ENCODE peak calls at places on chromosome 6, in eight cellular contexts. A, T, L, C, S, X, F and V are unnamed samples.

GRCh38 chr6:135503703-135504475 is 6.3 kb upstream of the AHI1 start:
- DNase-seq in A (no peak), T (no peak), L (no peak), C (no peak), S (no peak), X (peak), F (no peak), V (no peak)

GRCh38 chr6:5942591-5942990 is 64.1 kb downstream of the NRN1 start:
- DNase-seq in A (no peak), T (no peak), L (no peak), C (no peak), S (no peak), X (no peak), F (no peak), V (no peak)

GRCh38 chr6:24908555-24908954 is 27.2 kb downstream of the RIPOR2 start:
- DNase-seq in A (no peak), T (no peak), L (no peak), C (no peak), S (no peak), X (no peak), F (no peak), V (no peak)

GRCh38 chr6:126537437-126537836 is 197.5 kb downstream of the CENPW start:
- DNase-seq in A (no peak), T (no peak), L (no peak), C (no peak), S (no peak), X (no peak), F (no peak), V (no peak)

GRCh38 chr6:43180985-43181384 is 1.0 kb upstream of the CUL9 start:
- DNase-seq in A (no peak), T (no peak), L (no peak), C (no peak), S (no peak), X (peak), F (no peak), V (no peak)

GRCh38 chr6:24549674-24550418 is 55.1 kb downstream of the ALDH5A1 start:
- DNase-seq in A (no peak), T (no peak), L (no peak), C (no peak), S (no peak), X (no peak), F (no peak), V (no peak)

GRCh38 chr6:132931937-132932336 is 117.6 kb downstream of the RPS12 start:
- DNase-seq in A (no peak), T (no peak), L (no peak), C (no peak), S (no peak), X (peak), F (no peak), V (no peak)

GRCh38 chr6:118869350-118869749 is 24.6 kb upstream of the ASF1A start:
- DNase-seq in A (no peak), T (no peak), L (no peak), C (no peak), S (no peak), X (no peak), F (no peak), V (no peak)

GRCh38 chr6:89388846-89389245 is 23.2 kb downstream of the RRAGD start:
- DNase-seq in A (no peak), T (no peak), L (no peak), C (no peak), S (no peak), X (no peak), F (no peak), V (no peak)

GRCh38 chr6:17057322-17057721 is 44.5 kb upstream of the STMND1 start:
- DNase-seq in A (no peak), T (no peak), L (no peak), C (no peak), S (no peak), X (no peak), F (no peak), V (no peak)

GRCh38 chr6:74409447-74409846 is 713.4 kb downstream of the CD109 start:
- DNase-seq in A (no peak), T (no peak), L (no peak), C (peak), S (no peak), X (peak), F (peak), V (no peak)

GRCh38 chr6:68638225-68638900 is 3.3 kb downstream of the ADGRB3 start:
- DNase-seq in A (peak), T (peak), L (no peak), C (no peak), S (peak), X (peak), F (no peak), V (no peak)

GRCh38 chr6:41599015-41599835 is 39.0 kb upstream of the MDFI start:
- DNase-seq in A (no peak), T (peak), L (no peak), C (no peak), S (peak), X (peak), F (no peak), V (no peak)

GRCh38 chr6:32970413-32971244 is 2.2 kb downstream of the BRD2 start:
- DNase-seq in A (peak), T (peak), L (peak), C (no peak), S (peak), X (peak), F (peak), V (peak)

GRCh38 chr6:101397199-101397598 is 3.7 kb downstream of the GRIK2 start:
- DNase-seq in A (no peak), T (no peak), L (no peak), C (no peak), S (no peak), X (peak), F (no peak), V (no peak)

GRCh38 chr6:170207586-170207985 is 83.3 kb downstream of the DLL1 start:
- DNase-seq in A (no peak), T (peak), L (no peak), C (no peak), S (no peak), X (no peak), F (no peak), V (peak)

DNA sequence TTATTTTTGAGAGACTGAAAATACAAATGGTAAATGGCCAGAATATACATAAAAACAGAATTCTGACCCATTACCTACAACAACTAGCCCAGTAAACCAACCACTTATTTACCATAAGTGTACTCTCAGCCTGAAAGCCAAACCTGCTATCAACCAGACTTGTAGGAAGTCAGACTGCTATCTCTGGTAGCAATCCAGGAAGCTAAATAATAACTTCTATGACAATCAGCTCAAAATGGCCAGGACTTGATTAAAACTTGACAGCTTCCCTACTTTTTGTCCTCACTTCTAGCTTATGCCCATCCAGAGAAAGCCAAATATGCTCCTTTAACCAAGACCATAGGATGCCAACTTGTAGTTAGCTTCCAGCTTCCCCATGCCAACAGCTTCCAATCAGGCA is 4.7 kb upstream of the WTAP start:
- DNase-seq in A (no peak), T (no peak), L (no peak), C (no peak), S (no peak), X (no peak), F (no peak), V (no peak)
- TF ChIP-seq POLR2AphosphoS5 in A (no peak), T (no peak), L (no peak), C (no peak), S (no peak), X (no peak), F (no peak), V (no peak)

GRCh38 chr6:112929661-112930060 is 582.5 kb downstream of the RFPL4B start:
- DNase-seq in A (no peak), T (no peak), L (no peak), C (no peak), S (no peak), X (peak), F (no peak), V (no peak)

GRCh38 chr6:112933947-112934346 is 586.8 kb downstream of the RFPL4B start:
- DNase-seq in A (no peak), T (no peak), L (no peak), C (no peak), S (no peak), X (no peak), F (no peak), V (no peak)

GRCh38 chr6:112935402-112936078 is 588.4 kb downstream of the RFPL4B start:
- DNase-seq in A (no peak), T (no peak), L (no peak), C (no peak), S (no peak), X (no peak), F (no peak), V (no peak)

GRCh38 chr6:112934433-112935327 is 587.5 kb downstream of the RFPL4B start:
- DNase-seq in A (no peak), T (no peak), L (no peak), C (no peak), S (no peak), X (peak), F (no peak), V (no peak)

DNA sequence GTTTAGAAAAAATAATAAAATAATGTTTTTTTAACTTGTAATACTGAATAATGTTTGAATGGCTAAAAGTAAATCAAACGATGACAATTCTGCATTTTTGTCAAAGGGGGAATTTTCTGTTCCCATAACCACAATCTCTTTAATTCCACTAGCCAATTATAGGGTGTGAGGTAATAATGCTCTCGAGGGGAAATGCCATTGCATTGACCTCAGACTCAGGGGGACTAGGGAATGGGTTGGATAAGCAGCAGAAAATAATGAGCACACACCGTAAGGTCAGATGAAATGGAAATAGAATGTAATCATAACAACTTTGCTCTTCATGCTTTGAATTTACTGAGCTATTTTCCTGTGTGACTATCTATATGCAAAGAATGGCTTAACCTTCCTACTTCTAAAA is 584.7 kb downstream of the RFPL4B start:
- DNase-seq in A (no peak), T (no peak), L (no peak), C (no peak), S (no peak), X (no peak), F (no peak), V (no peak)
- H3K27ac ChIP-seq in A (no peak), T (no peak), L (no peak), C (no peak), S (no peak), X (no peak), F (no peak), V (no peak)

GRCh38 chr6:22189946-22190345 is 106.9 kb downstream of the PRL start:
- DNase-seq in A (no peak), T (no peak), L (no peak), C (no peak), S (no peak), X (no peak), F (no peak), V (no peak)

GRCh38 chr6:22194188-22194921 is 102.5 kb downstream of the PRL start:
- DNase-seq in A (no peak), T (no peak), L (no peak), C (no peak), S (no peak), X (no peak), F (no peak), V (no peak)
- TF ChIP-seq POLR2AphosphoS5 in A (no peak), T (no peak), L (no peak), C (no peak), S (no peak), X (no peak), F (no peak), V (no peak)

GRCh38 chr6:52423448-52423847 is 3.3 kb downstream of the EFHC1 start:
- DNase-seq in A (no peak), T (no peak), L (no peak), C (no peak), S (no peak), X (no peak), F (no peak), V (no peak)
- H3K27ac ChIP-seq in A (peak), T (peak), L (no peak), C (peak), S (peak), X (peak), F (no peak), V (peak)

GRCh38 chr6:159066479-159066878 is 21.7 kb upstream of the TAGAP start:
- DNase-seq in A (no peak), T (no peak), L (no peak), C (no peak), S (peak), X (no peak), F (no peak), V (no peak)
- TF ChIP-seq POLR2AphosphoS5 in A (peak), T (no peak), L (no peak), C (no peak), S (peak), X (no peak), F (no peak), V (no peak)

GRCh38 chr6:131916847-131917246 is 34.3 kb downstream of the CCN2 start:
- DNase-seq in A (no peak), T (no peak), L (no peak), C (no peak), S (no peak), X (no peak), F (no peak), V (no peak)
- H3K27ac ChIP-seq in A (no peak), T (no peak), L (no peak), C (no peak), S (no peak), X (peak), F (no peak), V (no peak)

DNA sequence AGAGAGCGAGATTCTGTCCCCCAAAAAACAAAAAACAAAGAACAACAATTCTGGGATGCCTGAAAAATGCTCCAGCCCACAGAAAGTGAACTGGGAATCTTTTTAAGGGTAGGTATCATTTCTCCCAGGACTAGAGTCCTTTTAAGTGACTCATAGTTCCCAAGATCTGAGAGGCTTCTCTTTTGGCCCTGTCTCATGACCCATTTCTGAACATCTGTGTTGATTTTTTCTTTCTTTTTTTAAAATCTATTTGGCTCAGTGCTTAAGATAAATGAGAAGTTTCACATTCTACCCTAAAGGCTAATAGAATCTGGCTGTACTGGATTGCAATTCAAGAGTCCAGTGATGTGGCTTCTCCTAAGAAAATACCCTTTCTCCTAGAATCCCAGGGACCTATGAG is 217.6 kb upstream of the FOXQ1 start:
- DNase-seq in A (no peak), T (no peak), L (no peak), C (no peak), S (no peak), X (no peak), F (no peak), V (no peak)
- TF ChIP-seq POLR2AphosphoS5 in A (peak), T (no peak), L (no peak), C (no peak), S (no peak), X (no peak), F (no peak), V (peak)

GRCh38 chr6:35801148-35801547 is 4.0 kb upstream of the LHFPL5 start:
- DNase-seq in A (no peak), T (no peak), L (no peak), C (no peak), S (no peak), X (no peak), F (no peak), V (no peak)
- H3K27ac ChIP-seq in A (no peak), T (no peak), L (no peak), C (no peak), S (no peak), X (no peak), F (no peak), V (no peak)

DNA sequence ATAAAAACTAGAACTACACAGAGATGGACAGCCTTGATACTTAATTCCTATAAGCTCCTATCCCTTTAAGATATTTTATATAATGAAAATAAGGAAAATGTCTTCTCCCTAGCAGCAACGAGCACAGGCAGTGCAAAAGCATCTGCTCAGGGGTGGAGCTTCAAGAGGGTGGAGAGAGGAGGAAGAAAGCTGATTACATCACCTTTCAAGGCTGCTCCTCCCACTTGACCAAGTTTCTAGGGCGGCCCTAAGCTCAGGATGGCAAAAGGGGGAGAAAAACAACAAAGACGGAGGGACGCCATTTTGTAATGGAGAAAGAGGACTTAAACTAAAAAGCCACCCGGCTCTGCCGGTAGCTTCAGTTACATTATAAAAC is 2.2 kb downstream of the PPP1R10 start:
- DNase-seq in A (peak), T (peak), L (peak), C (peak), S (peak), X (peak), F (peak), V (peak)
- TF ChIP-seq POLR2AphosphoS5 in A (peak), T (peak), L (no peak), C (no peak), S (peak), X (peak), F (no peak), V (no peak)

DNA sequence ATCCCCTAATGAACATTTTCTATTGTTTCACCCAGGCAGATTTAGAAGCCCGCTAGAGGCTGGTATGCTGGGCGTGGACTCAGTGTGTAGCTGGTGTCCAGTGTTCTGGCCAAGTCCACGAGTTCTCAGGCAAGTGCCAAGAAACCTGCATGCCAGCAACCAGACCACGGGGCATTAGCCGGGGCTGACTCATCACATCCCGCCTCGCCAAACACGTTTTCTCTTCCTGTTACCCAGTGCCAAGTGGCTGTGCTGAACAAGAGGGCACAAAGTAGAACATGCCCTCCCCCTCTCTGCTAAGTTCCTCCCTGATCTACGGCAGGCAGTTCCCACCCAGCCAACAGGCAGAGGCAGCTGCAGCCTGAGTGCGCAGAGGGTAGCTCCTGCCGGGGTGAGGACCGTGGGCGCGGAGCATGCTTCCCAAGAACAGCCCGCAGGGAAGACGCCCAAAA is 29.6 kb downstream of the RAMACL start:
- DNase-seq in A (peak), T (peak), L (peak), C (peak), S (peak), X (peak), F (peak), V (peak)
- H3K27ac ChIP-seq in A (peak), T (peak), L (no peak), C (no peak), S (peak), X (no peak), F (peak), V (peak)